ENCODE peak calls at places on chromosomes 5 and 9, in seven cellular contexts. One of them, this sample, is unnamed.

GRCh38 chr5:68277427-68277826 is 61.9 kb downstream of the PIK3R1 start:
- DNase-seq in psoas muscle: no peak
- DNase-seq in testis: no peak
- DNase-seq in retinal pigment epithelial cell: no peak
- DNase-seq in pancreas: no peak
- DNase-seq in cardiac muscle cell: no peak
- DNase-seq in GM12878: no peak
- DNase-seq in this sample: no peak

GRCh38 chr9:114156311-114156657 is 947 bp downstream of the COL27A1 start:
- DNase-seq in psoas muscle: no peak
- DNase-seq in testis: no peak
- DNase-seq in pancreas: no peak
- DNase-seq in retinal pigment epithelial cell: no peak
- DNase-seq in cardiac muscle cell: no peak
- DNase-seq in GM12878: no peak
- DNase-seq in this sample: no peak

GRCh38 chr5:96509721-96510383 is 76.8 kb upstream of the PCSK1 start:
- DNase-seq in retinal pigment epithelial cell: peak
- DNase-seq in psoas muscle: no peak
- DNase-seq in pancreas: no peak
- DNase-seq in cardiac muscle cell: peak
- DNase-seq in GM12878: no peak
- DNase-seq in testis: no peak
- DNase-seq in this sample: no peak

GRCh38 chr9:131656356-131657030 is 83.4 kb downstream of the RAPGEF1 start:
- DNase-seq in GM12878: peak
- DNase-seq in cardiac muscle cell: no peak
- DNase-seq in pancreas: no peak
- DNase-seq in psoas muscle: peak
- DNase-seq in testis: peak
- DNase-seq in retinal pigment epithelial cell: no peak
- DNase-seq in this sample: peak

GRCh38 chr5:126511961-126512360 is 83.1 kb downstream of the ALDH7A1 start:
- DNase-seq in retinal pigment epithelial cell: no peak
- DNase-seq in cardiac muscle cell: no peak
- DNase-seq in GM12878: no peak
- DNase-seq in testis: no peak
- DNase-seq in pancreas: no peak
- DNase-seq in psoas muscle: no peak
- DNase-seq in this sample: no peak

GRCh38 chr5:31939151-31939550 is 235.0 kb downstream of the GOLPH3 start:
- DNase-seq in GM12878: no peak
- DNase-seq in pancreas: no peak
- DNase-seq in retinal pigment epithelial cell: no peak
- DNase-seq in testis: no peak
- DNase-seq in psoas muscle: no peak
- DNase-seq in cardiac muscle cell: peak
- DNase-seq in this sample: no peak

GRCh38 chr9:7313389-7313788 is 486.2 kb downstream of the DMAC1 start:
- DNase-seq in cardiac muscle cell: no peak
- DNase-seq in testis: no peak
- DNase-seq in psoas muscle: no peak
- DNase-seq in pancreas: no peak
- DNase-seq in GM12878: no peak
- DNase-seq in retinal pigment epithelial cell: no peak
- DNase-seq in this sample: no peak

GRCh38 chr9:69462394-69462793 is 137.4 kb downstream of the ENTREP1 start:
- DNase-seq in psoas muscle: no peak
- DNase-seq in testis: no peak
- DNase-seq in pancreas: no peak
- DNase-seq in retinal pigment epithelial cell: no peak
- DNase-seq in cardiac muscle cell: no peak
- DNase-seq in GM12878: no peak
- DNase-seq in this sample: no peak

GRCh38 chr9:78295177-78295575 is 1.7 kb upstream of the PSAT1 start:
- DNase-seq in pancreas: no peak
- DNase-seq in retinal pigment epithelial cell: no peak
- DNase-seq in GM12878: no peak
- DNase-seq in cardiac muscle cell: no peak
- DNase-seq in psoas muscle: no peak
- DNase-seq in testis: no peak
- DNase-seq in this sample: no peak

GRCh38 chr5:123701511-123702200 is 189.7 kb downstream of the CSNK1G3 start:
- DNase-seq in cardiac muscle cell: no peak
- DNase-seq in pancreas: no peak
- DNase-seq in testis: no peak
- DNase-seq in GM12878: no peak
- DNase-seq in retinal pigment epithelial cell: no peak
- DNase-seq in psoas muscle: no peak
- DNase-seq in this sample: no peak

GRCh38 chr5:93130623-93131022 is 450.4 kb downstream of the NR2F1-AS1 start:
- DNase-seq in testis: no peak
- DNase-seq in retinal pigment epithelial cell: no peak
- DNase-seq in psoas muscle: no peak
- DNase-seq in GM12878: no peak
- DNase-seq in pancreas: no peak
- DNase-seq in cardiac muscle cell: no peak
- DNase-seq in this sample: no peak

GRCh38 chr5:149731332-149731616 is 1.2 kb downstream of the PPARGC1B start:
- DNase-seq in psoas muscle: no peak
- DNase-seq in GM12878: no peak
- DNase-seq in retinal pigment epithelial cell: no peak
- DNase-seq in cardiac muscle cell: no peak
- DNase-seq in pancreas: no peak
- DNase-seq in testis: no peak
- DNase-seq in this sample: no peak

GRCh38 chr9:89412951-89413350 is 85.0 kb downstream of the SEMA4D start:
- DNase-seq in psoas muscle: no peak
- DNase-seq in pancreas: no peak
- DNase-seq in testis: no peak
- DNase-seq in cardiac muscle cell: no peak
- DNase-seq in retinal pigment epithelial cell: no peak
- DNase-seq in GM12878: no peak
- DNase-seq in this sample: no peak

GRCh38 chr5:99068944-99069650 is 140.3 kb upstream of the CHD1 start:
- DNase-seq in testis: no peak
- DNase-seq in pancreas: no peak
- DNase-seq in cardiac muscle cell: no peak
- DNase-seq in retinal pigment epithelial cell: no peak
- DNase-seq in GM12878: no peak
- DNase-seq in psoas muscle: no peak
- DNase-seq in this sample: no peak

GRCh38 chr9:122239722-122240121 is 11.0 kb upstream of the LHX6 start:
- DNase-seq in cardiac muscle cell: no peak
- DNase-seq in psoas muscle: peak
- DNase-seq in pancreas: no peak
- DNase-seq in testis: no peak
- DNase-seq in GM12878: no peak
- DNase-seq in retinal pigment epithelial cell: no peak
- DNase-seq in this sample: no peak

GRCh38 chr9:134814598-134815215 is 65.9 kb upstream of the FCN2 start:
- DNase-seq in cardiac muscle cell: no peak
- DNase-seq in testis: no peak
- DNase-seq in pancreas: no peak
- DNase-seq in GM12878: no peak
- DNase-seq in psoas muscle: no peak
- DNase-seq in retinal pigment epithelial cell: no peak
- DNase-seq in this sample: no peak

GRCh38 chr5:177339107-177339638 is 12.3 kb downstream of the LMAN2 start:
- DNase-seq in retinal pigment epithelial cell: no peak
- DNase-seq in testis: no peak
- DNase-seq in GM12878: no peak
- DNase-seq in cardiac muscle cell: no peak
- DNase-seq in psoas muscle: no peak
- DNase-seq in pancreas: no peak
- DNase-seq in this sample: no peak

GRCh38 chr5:162801235-162801634 is 636.2 kb upstream of the CCNG1 start:
- DNase-seq in testis: peak
- DNase-seq in GM12878: no peak
- DNase-seq in pancreas: no peak
- DNase-seq in retinal pigment epithelial cell: peak
- DNase-seq in cardiac muscle cell: peak
- DNase-seq in psoas muscle: no peak
- DNase-seq in this sample: no peak

GRCh38 chr9:107100591-107100990 is 182.5 kb upstream of the RAD23B start:
- DNase-seq in cardiac muscle cell: no peak
- DNase-seq in psoas muscle: no peak
- DNase-seq in retinal pigment epithelial cell: no peak
- DNase-seq in pancreas: no peak
- DNase-seq in GM12878: no peak
- DNase-seq in testis: no peak
- DNase-seq in this sample: no peak
- TF ChIP-seq CTCF in cardiac muscle cell: no peak
- TF ChIP-seq CTCF in psoas muscle: no peak
- TF ChIP-seq CTCF in retinal pigment epithelial cell: no peak
- TF ChIP-seq CTCF in pancreas: no peak
- TF ChIP-seq CTCF in GM12878: no peak
- TF ChIP-seq CTCF in testis: no peak
- TF ChIP-seq CTCF in this sample: no peak

GRCh38 chr5:172533058-172533398 is 78.7 kb upstream of the SH3PXD2B start:
- DNase-seq in retinal pigment epithelial cell: no peak
- DNase-seq in psoas muscle: no peak
- DNase-seq in GM12878: no peak
- DNase-seq in testis: peak
- DNase-seq in cardiac muscle cell: no peak
- DNase-seq in pancreas: no peak
- DNase-seq in this sample: no peak

GRCh38 chr5:172531704-172532026 is 77.3 kb upstream of the SH3PXD2B start:
- DNase-seq in pancreas: no peak
- DNase-seq in cardiac muscle cell: no peak
- DNase-seq in retinal pigment epithelial cell: no peak
- DNase-seq in testis: no peak
- DNase-seq in GM12878: no peak
- DNase-seq in psoas muscle: no peak
- DNase-seq in this sample: no peak

GRCh38 chr5:172529896-172530295 is 75.6 kb upstream of the SH3PXD2B start:
- DNase-seq in psoas muscle: no peak
- DNase-seq in GM12878: no peak
- DNase-seq in testis: no peak
- DNase-seq in cardiac muscle cell: no peak
- DNase-seq in pancreas: no peak
- DNase-seq in retinal pigment epithelial cell: no peak
- DNase-seq in this sample: no peak

GRCh38 chr5:172530406-172530805 is 76.1 kb upstream of the SH3PXD2B start:
- DNase-seq in cardiac muscle cell: no peak
- DNase-seq in psoas muscle: no peak
- DNase-seq in testis: no peak
- DNase-seq in GM12878: no peak
- DNase-seq in pancreas: no peak
- DNase-seq in retinal pigment epithelial cell: no peak
- DNase-seq in this sample: no peak

GRCh38 chr5:172530835-172531703 is 76.7 kb upstream of the SH3PXD2B start:
- DNase-seq in retinal pigment epithelial cell: no peak
- DNase-seq in cardiac muscle cell: no peak
- DNase-seq in pancreas: no peak
- DNase-seq in GM12878: peak
- DNase-seq in psoas muscle: no peak
- DNase-seq in testis: no peak
- DNase-seq in this sample: peak
- H3K4me3 ChIP-seq in retinal pigment epithelial cell: no peak
- H3K4me3 ChIP-seq in cardiac muscle cell: no peak
- H3K4me3 ChIP-seq in pancreas: no peak
- H3K4me3 ChIP-seq in GM12878: no peak
- H3K4me3 ChIP-seq in psoas muscle: no peak
- H3K4me3 ChIP-seq in testis: no peak
- H3K4me3 ChIP-seq in this sample: no peak

GRCh38 chr9:22308177-22308576 is 138.4 kb upstream of the DMRTA1 start:
- DNase-seq in retinal pigment epithelial cell: no peak
- DNase-seq in cardiac muscle cell: no peak
- DNase-seq in pancreas: no peak
- DNase-seq in testis: no peak
- DNase-seq in psoas muscle: no peak
- DNase-seq in GM12878: no peak
- DNase-seq in this sample: no peak

DNA sequence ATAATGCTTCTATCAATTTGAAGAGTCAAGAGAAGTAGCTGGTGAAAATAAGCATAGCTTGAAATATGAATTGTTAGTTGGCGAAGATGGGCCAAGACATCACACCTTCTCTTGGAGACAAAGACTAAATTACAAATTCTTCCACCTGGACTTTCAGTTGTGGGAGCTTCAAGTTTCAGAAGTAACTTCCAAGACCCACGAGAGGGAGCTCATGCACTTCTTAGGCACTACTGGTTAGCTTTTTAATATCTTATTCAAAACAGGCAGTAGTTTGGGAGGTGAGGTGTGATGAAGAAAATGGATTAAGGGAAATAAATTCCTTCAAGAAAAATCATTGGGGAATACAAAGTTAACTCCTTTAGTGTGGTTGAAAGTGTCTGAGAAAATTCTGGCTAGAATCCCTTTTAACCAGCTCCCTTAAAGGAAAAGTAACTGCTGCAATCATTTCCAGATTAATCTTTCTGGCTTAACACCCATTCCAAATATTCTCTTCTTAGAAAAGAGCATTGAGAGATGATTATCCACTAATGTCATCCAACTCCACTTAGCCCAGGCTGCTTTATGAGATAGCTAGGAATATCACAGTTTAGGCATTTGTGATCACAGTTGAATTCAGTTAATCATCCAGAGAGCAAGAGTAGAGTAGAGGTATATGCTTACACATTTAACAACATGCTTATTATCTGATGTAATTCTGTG is 139.5 kb upstream of the DMRTA1 start:
- DNase-seq in GM12878: no peak
- DNase-seq in pancreas: peak
- DNase-seq in cardiac muscle cell: peak
- DNase-seq in retinal pigment epithelial cell: peak
- DNase-seq in psoas muscle: no peak
- DNase-seq in testis: peak
- DNase-seq in this sample: peak
- TF ChIP-seq CTCF in GM12878: peak
- TF ChIP-seq CTCF in pancreas: peak
- TF ChIP-seq CTCF in cardiac muscle cell: peak
- TF ChIP-seq CTCF in retinal pigment epithelial cell: peak
- TF ChIP-seq CTCF in psoas muscle: peak
- TF ChIP-seq CTCF in testis: peak
- TF ChIP-seq CTCF in this sample: peak

GRCh38 chr5:14849516-14850294 is 21.9 kb downstream of the ANKH start:
- DNase-seq in cardiac muscle cell: no peak
- DNase-seq in testis: no peak
- DNase-seq in GM12878: no peak
- DNase-seq in psoas muscle: no peak
- DNase-seq in retinal pigment epithelial cell: no peak
- DNase-seq in pancreas: no peak
- DNase-seq in this sample: no peak

GRCh38 chr5:14851597-14851996 is 20.0 kb downstream of the ANKH start:
- DNase-seq in retinal pigment epithelial cell: no peak
- DNase-seq in testis: no peak
- DNase-seq in psoas muscle: no peak
- DNase-seq in GM12878: no peak
- DNase-seq in cardiac muscle cell: no peak
- DNase-seq in pancreas: no peak
- DNase-seq in this sample: no peak

GRCh38 chr5:14850419-14851066 is 21.0 kb downstream of the ANKH start:
- DNase-seq in psoas muscle: no peak
- DNase-seq in retinal pigment epithelial cell: no peak
- DNase-seq in GM12878: no peak
- DNase-seq in pancreas: no peak
- DNase-seq in testis: no peak
- DNase-seq in cardiac muscle cell: no peak
- DNase-seq in this sample: no peak

GRCh38 chr5:14851067-14851422 is 20.5 kb downstream of the ANKH start:
- DNase-seq in cardiac muscle cell: no peak
- DNase-seq in retinal pigment epithelial cell: no peak
- DNase-seq in GM12878: no peak
- DNase-seq in testis: no peak
- DNase-seq in pancreas: no peak
- DNase-seq in psoas muscle: no peak
- DNase-seq in this sample: no peak

GRCh38 chr5:14848385-14848784 is 23.2 kb downstream of the ANKH start:
- DNase-seq in testis: no peak
- DNase-seq in pancreas: no peak
- DNase-seq in psoas muscle: no peak
- DNase-seq in GM12878: no peak
- DNase-seq in cardiac muscle cell: no peak
- DNase-seq in retinal pigment epithelial cell: no peak
- DNase-seq in this sample: no peak
- H3K4me3 ChIP-seq in testis: no peak
- H3K4me3 ChIP-seq in pancreas: no peak
- H3K4me3 ChIP-seq in psoas muscle: no peak
- H3K4me3 ChIP-seq in GM12878: no peak
- H3K4me3 ChIP-seq in cardiac muscle cell: no peak
- H3K4me3 ChIP-seq in retinal pigment epithelial cell: no peak
- H3K4me3 ChIP-seq in this sample: no peak

This sample was measured in GM12865.